ENCODE peak calls at places on chromosome 15, in six cellular contexts. R, Y, G, F, C and B are unnamed samples. For H3K36me3, the result is how much of the 10 kb centered on the place peaks cover.

GRCh38 chr15:31869640-31870335 is 160.5 kb upstream of the CHRNA7 start:
- DNase-seq in F (no peak), R (no peak), C (peak), G (no peak), Y (peak), B (no peak)

GRCh38 chr15:39145146-39145545 is 435.7 kb upstream of the THBS1 start:
- DNase-seq in G (no peak), F (peak), R (no peak), Y (no peak), C (no peak), B (no peak)

GRCh38 chr15:55846108-55846707 is 103.3 kb upstream of the PRTG start:
- DNase-seq in F (peak), C (peak), R (no peak), Y (peak), G (no peak), B (peak)

GRCh38 chr15:78988361-78988911 is 43.6 kb upstream of the CTSH start:
- DNase-seq in R (peak), F (peak), Y (peak), G (no peak), C (peak), B (peak)

GRCh38 chr15:72284781-72285180 is 12.4 kb upstream of the PARP6 start:
- DNase-seq in C (no peak), R (no peak), G (no peak), F (no peak), Y (no peak), B (no peak)

GRCh38 chr15:85408270-85408746 is 27.9 kb downstream of the AKAP13 start:
- DNase-seq in F (no peak), G (no peak), C (no peak), R (no peak), Y (no peak), B (no peak)

GRCh38 chr15:48332642-48333034 is 1.4 kb downstream of the DUT start:
- DNase-seq in C (no peak), F (no peak), Y (no peak), R (no peak), G (no peak), B (no peak)

GRCh38 chr15:33374181-33375006 is 63.6 kb downstream of the RYR3 start:
- DNase-seq in C (no peak), F (no peak), Y (no peak), G (no peak), R (no peak), B (no peak)

GRCh38 chr15:98596131-98596530 is 52.2 kb upstream of the IGF1R start:
- DNase-seq in C (no peak), R (peak), F (no peak), Y (no peak), G (no peak), B (no peak)

GRCh38 chr15:31483053-31483923 is 156.7 kb downstream of the KLF13 start:
- DNase-seq in G (peak), F (no peak), C (peak), Y (no peak), R (no peak), B (no peak)

GRCh38 chr15:31032959-31033358 is 41.5 kb upstream of the MTMR10 start:
- DNase-seq in F (peak), C (peak), Y (no peak), G (no peak), R (no peak), B (no peak)

GRCh38 chr15:75107509-75107904 is 84.1 kb downstream of the PPCDC start:
- DNase-seq in F (no peak), C (no peak), R (peak), Y (no peak), G (no peak), B (no peak)

GRCh38 chr15:52236015-52236414 is 44.8 kb upstream of the GNB5 start:
- DNase-seq in F (no peak), C (peak), R (no peak), Y (no peak), G (no peak), B (no peak)

GRCh38 chr15:37903932-37904493 is 30.4 kb upstream of the TMCO5A start:
- DNase-seq in C (no peak), G (no peak), Y (no peak), R (no peak), F (no peak), B (no peak)

GRCh38 chr15:63480441-63480821 is 24.0 kb upstream of the USP3 start:
- DNase-seq in C (no peak), G (no peak), R (no peak), F (no peak), Y (no peak), B (no peak)

GRCh38 chr15:33278816-33279612 is 31.8 kb upstream of the RYR3 start:
- DNase-seq in R (no peak), G (no peak), F (peak), C (peak), Y (no peak), B (no peak)

DNA sequence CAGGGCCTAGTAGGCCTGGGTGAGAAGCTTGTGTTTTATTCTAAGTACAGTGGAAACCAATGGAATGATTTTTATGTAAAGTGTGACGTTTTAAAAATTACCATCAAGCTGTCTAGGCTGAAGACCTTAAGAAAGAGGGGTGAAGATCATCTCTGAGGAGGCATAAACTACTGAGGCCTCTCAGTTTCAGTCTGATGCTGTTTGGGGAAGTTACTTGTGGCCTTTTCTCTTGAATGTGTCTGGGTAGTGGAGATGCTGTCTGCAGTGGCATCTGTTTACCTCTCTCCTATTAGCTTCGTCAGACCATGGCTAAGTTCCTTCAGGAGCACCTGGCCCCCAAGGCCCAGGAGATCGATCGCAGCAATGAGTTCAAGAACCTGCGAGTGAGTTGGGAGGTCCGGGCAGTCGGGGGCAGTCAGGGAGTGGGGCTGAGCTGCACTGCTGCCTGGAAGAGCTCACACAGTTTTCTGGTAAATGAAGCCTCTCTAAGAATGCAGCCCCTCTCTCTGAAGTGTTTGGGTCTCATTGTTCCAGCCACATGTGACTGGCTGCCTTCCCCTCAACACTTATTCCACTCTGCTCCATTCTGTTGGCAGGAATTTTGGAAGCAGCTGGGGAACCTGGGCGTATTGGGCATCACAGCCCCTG is 1.9 kb downstream of the IVD start:
- DNase-seq in C (no peak), F (no peak), G (no peak), R (no peak), Y (no peak), B (no peak)
- H3K4me3 ChIP-seq in C (no peak), F (no peak), G (no peak), R (no peak), Y (no peak), B (no peak)

GRCh38 chr15:34879112-34879511 is 83.8 kb upstream of the ACTC1 start:
- DNase-seq in G (no peak), F (no peak), C (peak), R (no peak), Y (no peak), B (no peak)
- H3K36me3 ChIP-seq in G (under half), F (under half), C (under half), R (under half), Y (under half), B (under half)

DNA sequence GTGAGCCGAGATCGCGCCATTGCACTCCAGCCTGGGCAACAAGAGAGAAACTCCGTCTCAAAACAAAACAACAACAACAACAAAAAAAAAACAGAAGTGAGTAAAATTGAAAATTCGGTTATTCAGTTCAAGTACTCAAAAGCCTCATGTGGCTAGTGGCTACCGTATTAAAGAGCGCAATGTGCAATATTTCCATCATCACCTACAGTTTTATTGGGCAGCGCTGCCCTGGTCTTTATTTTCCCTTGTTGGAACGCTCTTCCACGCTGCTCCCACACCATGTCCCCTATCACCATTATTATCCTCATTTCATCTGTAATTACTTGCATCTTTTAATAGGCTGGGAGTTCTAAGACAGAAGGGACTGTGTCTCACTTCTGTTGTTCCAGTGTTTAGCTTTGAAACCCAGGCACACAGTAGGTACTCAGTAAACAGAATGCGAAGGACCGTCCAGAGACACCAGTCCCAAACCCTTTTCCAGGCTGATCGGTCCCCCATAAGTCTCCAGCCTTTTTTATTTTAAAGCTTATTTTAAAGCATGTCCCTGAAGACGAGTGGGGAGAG is 427 bp upstream of the HACD3 start:
- DNase-seq in R (no peak), C (no peak), F (no peak), Y (no peak), G (no peak), B (no peak)
- H3K4me3 ChIP-seq in R (peak), C (peak), F (peak), Y (peak), G (peak), B (peak)

DNA sequence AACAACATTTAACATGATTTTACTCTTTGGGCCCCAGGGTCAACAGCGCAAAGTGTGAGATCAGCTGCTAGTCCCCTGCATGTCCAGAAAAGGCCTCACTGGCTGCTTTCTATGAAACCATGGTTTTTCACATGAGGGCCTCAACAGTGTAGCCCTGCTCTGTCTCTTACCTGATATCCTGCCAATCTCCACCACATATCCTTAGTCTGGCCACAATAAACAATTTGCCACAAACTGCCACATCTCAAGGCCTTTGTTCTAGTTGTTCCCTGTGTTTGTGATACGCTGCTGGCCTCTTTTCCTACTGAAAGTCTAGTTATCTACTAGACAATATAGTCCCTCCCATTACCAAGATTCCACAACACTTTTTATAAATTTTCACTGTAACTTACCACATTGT is 17.7 kb downstream of the VPS39 start:
- DNase-seq in R (no peak), G (no peak), F (no peak), Y (no peak), C (no peak), B (no peak)
- H3K36me3 ChIP-seq in R (half or more), G (under half), F (under half), Y (under half), C (half or more), B (under half)

GRCh38 chr15:27746556-27746955 is 352.6 kb downstream of the OCA2 start:
- DNase-seq in F (peak), G (no peak), C (no peak), R (no peak), Y (no peak), B (no peak)

GRCh38 chr15:27743078-27743477 is 356.0 kb downstream of the OCA2 start:
- DNase-seq in R (no peak), Y (no peak), G (no peak), C (no peak), F (no peak), B (no peak)

GRCh38 chr15:27743638-27744037 is 355.5 kb downstream of the OCA2 start:
- DNase-seq in F (no peak), R (no peak), G (no peak), Y (no peak), C (no peak), B (no peak)

GRCh38 chr15:27747997-27748396 is 351.1 kb downstream of the OCA2 start:
- DNase-seq in F (no peak), C (no peak), Y (no peak), R (no peak), G (no peak), B (no peak)

GRCh38 chr15:27744651-27745050 is 354.5 kb downstream of the OCA2 start:
- DNase-seq in C (no peak), F (peak), R (no peak), Y (no peak), G (no peak), B (no peak)
- H3K4me3 ChIP-seq in C (no peak), F (no peak), R (no peak), Y (no peak), G (no peak), B (no peak)

GRCh38 chr15:93046120-93046519 is 42.9 kb downstream of the RGMA start:
- DNase-seq in F (no peak), G (no peak), R (no peak), C (no peak), Y (no peak), B (no peak)
- H3K36me3 ChIP-seq in F (under half), G (under half), R (under half), C (under half), Y (under half), B (under half)

GRCh38 chr15:99929266-99929665 is 196.0 kb upstream of the LYSMD4 start:
- DNase-seq in F (no peak), Y (no peak), C (no peak), R (no peak), G (no peak), B (no peak)
- H3K4me3 ChIP-seq in F (no peak), Y (no peak), C (no peak), R (no peak), G (peak), B (no peak)

DNA sequence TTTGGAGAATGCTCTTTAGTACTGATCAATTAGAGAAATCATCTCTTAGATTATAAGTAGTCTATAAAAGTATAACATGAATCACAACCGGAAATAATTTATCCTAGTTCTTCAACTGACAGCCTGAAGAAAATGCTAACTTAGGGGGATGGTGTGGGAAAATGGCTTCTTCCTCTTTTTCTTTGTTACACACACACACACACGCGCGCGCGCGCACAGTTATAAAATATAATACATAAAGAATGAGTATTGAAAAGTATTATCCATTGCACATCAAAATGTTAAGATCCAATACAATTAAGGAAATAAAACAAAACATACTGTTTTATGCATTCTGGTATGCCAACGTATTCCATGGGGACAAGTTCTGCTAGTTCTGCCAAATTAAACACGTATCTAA is 11.3 kb upstream of the GTF2A2 start:
- DNase-seq in R (no peak), Y (no peak), F (no peak), G (no peak), C (no peak), B (no peak)
- H3K36me3 ChIP-seq in R (half or more), Y (under half), F (under half), G (under half), C (half or more), B (under half)

GRCh38 chr15:40435331-40436089 is 5.2 kb upstream of the BAHD1 start:
- DNase-seq in Y (no peak), F (no peak), C (no peak), R (no peak), G (no peak), B (no peak)
- H3K4me3 ChIP-seq in Y (peak), F (no peak), C (peak), R (peak), G (peak), B (peak)